ENCODE peak calls at places on chromosomes 7 and 10, in four cellular contexts. X is ACHN, J is SW480, Q is HFFc6. Z is an unnamed sample.

GRCh38 chr7:157641866-157642265 is 305.1 kb downstream of the DNAJB6 start:
- DNase-seq in X (no peak), J (no peak), Q (no peak), Z (no peak)

GRCh38 chr7:68892211-68892610 is 706.1 kb upstream of the AUTS2 start:
- DNase-seq in X (no peak), J (peak), Q (no peak), Z (no peak)

GRCh38 chr10:94327649-94328048 is 35.1 kb downstream of the NOC3L start:
- DNase-seq in X (no peak), J (no peak), Q (no peak), Z (no peak)

GRCh38 chr7:86708334-86708733 is 64.6 kb downstream of the GRM3 start:
- DNase-seq in X (no peak), J (no peak), Q (no peak), Z (peak)

GRCh38 chr7:30445770-30446169 is 32.8 kb downstream of the NOD1 start:
- DNase-seq in X (no peak), J (no peak), Q (no peak), Z (peak)

GRCh38 chr10:69397972-69398371 is 18.7 kb downstream of the TACR2 start:
- DNase-seq in X (no peak), J (no peak), Q (no peak), Z (peak)

GRCh38 chr7:116653204-116653603 is 18.8 kb upstream of the MET start:
- DNase-seq in X (peak), J (peak), Q (peak), Z (no peak)

GRCh38 chr10:71302874-71303568 is 16.0 kb upstream of the SLC29A3 start:
- DNase-seq in X (peak), J (peak), Q (peak), Z (peak)

GRCh38 chr7:70723339-70723738 is 408.6 kb upstream of the GALNT17 start:
- DNase-seq in X (no peak), J (no peak), Q (no peak), Z (no peak)

GRCh38 chr10:2048337-2048973 is 311.1 kb upstream of the ADARB2 start:
- DNase-seq in X (no peak), J (no peak), Q (no peak), Z (no peak)

GRCh38 chr10:51892965-51893658 is 193.7 kb upstream of the CSTF2T start:
- DNase-seq in X (peak), J (no peak), Q (no peak), Z (peak)

GRCh38 chr7:5380350-5381210 is 43.1 kb downstream of the TNRC18 start:
- DNase-seq in X (no peak), J (no peak), Q (no peak), Z (no peak)

GRCh38 chr10:113485801-113486200 is 67.1 kb upstream of the HABP2 start:
- DNase-seq in X (no peak), J (no peak), Q (no peak), Z (no peak)

GRCh38 chr10:32746869-32747268 is 211.2 kb downstream of the ITGB1 start:
- DNase-seq in X (no peak), J (no peak), Q (no peak), Z (no peak)

GRCh38 chr7:149467321-149467859 is 6.5 kb upstream of the ZNF777 start:
- DNase-seq in X (no peak), J (no peak), Q (no peak), Z (no peak)

Z was measured in A673.